ENCODE peak calls at places on chromosomes 11 and 22, in six cellular contexts. J, I, B, U, M and F are unnamed samples.

GRCh38 chr11:73510106-73510505 is 87.8 kb downstream of the FAM168A start:
- DNase-seq in J (no peak), I (no peak), B (no peak), U (no peak), M (no peak), F (no peak)

GRCh38 chr11:95883381-95883780 is 40.5 kb downstream of the MTMR2 start:
- DNase-seq in J (no peak), I (no peak), B (no peak), U (no peak), M (no peak), F (no peak)

GRCh38 chr11:57349491-57350274 is 11.5 kb downstream of the P2RX3 start:
- DNase-seq in J (peak), I (peak), B (peak), U (no peak), M (peak), F (peak)

GRCh38 chr11:125061237-125061636 is 1.9 kb upstream of the SLC37A2 start:
- DNase-seq in J (peak), I (no peak), B (peak), U (no peak), M (no peak), F (no peak)

GRCh38 chr11:106281455-106282173 is 204.2 kb downstream of the AASDHPPT start:
- DNase-seq in J (no peak), I (peak), B (no peak), U (no peak), M (no peak), F (peak)

GRCh38 chr22:21044931-21045584 is 688 bp upstream of the LRRC74B start:
- DNase-seq in J (no peak), I (peak), B (no peak), U (no peak), M (peak), F (no peak)

GRCh38 chr11:126406368-126406767 is 50.9 kb downstream of the ST3GAL4 start:
- DNase-seq in J (no peak), I (no peak), B (no peak), U (no peak), M (no peak), F (no peak)

GRCh38 chr22:33971561-33971961 is 51.3 kb upstream of the LARGE1 start:
- DNase-seq in J (no peak), I (no peak), B (peak), U (no peak), M (no peak), F (no peak)

GRCh38 chr11:28619870-28620540 is 511.8 kb downstream of the METTL15 start:
- DNase-seq in J (no peak), I (peak), B (no peak), U (no peak), M (no peak), F (peak)

GRCh38 chr11:117945047-117945820 is 16.0 kb upstream of the TMPRSS13 start:
- DNase-seq in J (no peak), I (no peak), B (no peak), U (no peak), M (no peak), F (no peak)

GRCh38 chr22:49147617-49148175 is 680.0 kb downstream of the BRD1 start:
- DNase-seq in J (no peak), I (no peak), B (no peak), U (no peak), M (no peak), F (no peak)

GRCh38 chr22:49147171-49147570 is 680.5 kb downstream of the BRD1 start:
- DNase-seq in J (no peak), I (no peak), B (no peak), U (no peak), M (no peak), F (no peak)

GRCh38 chr22:49148895-49149418 is 678.7 kb downstream of the BRD1 start:
- DNase-seq in J (no peak), I (no peak), B (no peak), U (no peak), M (no peak), F (no peak)

GRCh38 chr22:49143812-49144211 is 683.9 kb downstream of the BRD1 start:
- DNase-seq in J (no peak), I (no peak), B (no peak), U (no peak), M (no peak), F (no peak)

GRCh38 chr22:49146511-49146910 is 681.2 kb downstream of the BRD1 start:
- DNase-seq in J (no peak), I (no peak), B (no peak), U (no peak), M (no peak), F (no peak)
- TF ChIP-seq BHLHE40 in J (no peak), I (no peak), B (no peak), U (no peak), M (no peak), F (no peak)

DNA sequence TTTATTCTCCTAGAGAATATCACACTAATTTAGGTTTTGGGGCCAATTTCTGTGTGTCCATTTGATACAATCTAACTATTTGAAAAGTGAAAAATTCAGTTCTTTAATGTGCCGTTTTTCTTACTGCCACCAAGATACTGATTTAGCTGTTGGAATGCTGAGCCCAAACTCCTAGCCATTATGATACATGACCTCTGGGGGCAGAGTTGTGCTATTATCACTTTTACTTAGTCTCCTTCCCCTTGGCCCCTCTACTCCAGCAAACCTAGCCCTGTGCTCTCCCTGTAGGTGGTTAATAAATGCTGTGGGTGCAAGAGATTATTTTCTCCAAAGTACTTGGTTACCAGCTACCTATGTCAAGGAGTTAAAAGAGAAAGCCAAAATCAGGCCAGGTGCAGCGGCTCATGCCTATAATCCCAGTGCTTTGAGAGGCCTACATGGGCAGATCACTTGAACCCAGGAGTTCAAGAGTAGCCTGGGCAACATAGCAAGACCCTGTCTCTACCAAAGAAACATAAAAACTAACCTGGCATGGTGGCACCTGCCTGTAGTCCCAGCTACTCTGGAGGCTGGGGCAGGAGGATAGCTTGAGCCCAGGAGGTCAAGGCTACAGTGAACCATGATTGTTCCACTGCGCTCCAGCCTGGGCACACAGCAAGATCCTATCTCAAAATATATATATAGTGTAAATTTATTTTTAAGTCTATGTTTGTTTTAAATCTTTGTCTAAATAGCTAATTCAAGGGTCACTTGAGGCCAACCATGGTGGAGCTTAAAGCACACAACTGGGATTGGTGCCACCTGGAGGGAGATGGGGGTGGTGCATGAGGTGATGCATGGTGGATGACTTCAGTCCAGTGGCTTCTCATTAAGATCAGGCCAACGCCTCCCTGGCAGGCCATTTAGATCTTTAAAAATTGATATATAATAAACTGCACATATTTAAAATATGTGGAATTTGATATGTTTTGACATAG is 193.2 kb upstream of the PLET1 start:
- DNase-seq in J (peak), I (peak), B (peak), U (no peak), M (peak), F (peak)
- TF ChIP-seq BHLHE40 in J (no peak), I (no peak), B (no peak), U (no peak), M (no peak), F (no peak)

GRCh38 chr22:30855677-30856518 is 112.7 kb downstream of the MORC2 start:
- DNase-seq in J (peak), I (no peak), B (no peak), U (no peak), M (peak), F (no peak)
- TF ChIP-seq BHLHE40 in J (no peak), I (no peak), B (no peak), U (no peak), M (no peak), F (no peak)

DNA sequence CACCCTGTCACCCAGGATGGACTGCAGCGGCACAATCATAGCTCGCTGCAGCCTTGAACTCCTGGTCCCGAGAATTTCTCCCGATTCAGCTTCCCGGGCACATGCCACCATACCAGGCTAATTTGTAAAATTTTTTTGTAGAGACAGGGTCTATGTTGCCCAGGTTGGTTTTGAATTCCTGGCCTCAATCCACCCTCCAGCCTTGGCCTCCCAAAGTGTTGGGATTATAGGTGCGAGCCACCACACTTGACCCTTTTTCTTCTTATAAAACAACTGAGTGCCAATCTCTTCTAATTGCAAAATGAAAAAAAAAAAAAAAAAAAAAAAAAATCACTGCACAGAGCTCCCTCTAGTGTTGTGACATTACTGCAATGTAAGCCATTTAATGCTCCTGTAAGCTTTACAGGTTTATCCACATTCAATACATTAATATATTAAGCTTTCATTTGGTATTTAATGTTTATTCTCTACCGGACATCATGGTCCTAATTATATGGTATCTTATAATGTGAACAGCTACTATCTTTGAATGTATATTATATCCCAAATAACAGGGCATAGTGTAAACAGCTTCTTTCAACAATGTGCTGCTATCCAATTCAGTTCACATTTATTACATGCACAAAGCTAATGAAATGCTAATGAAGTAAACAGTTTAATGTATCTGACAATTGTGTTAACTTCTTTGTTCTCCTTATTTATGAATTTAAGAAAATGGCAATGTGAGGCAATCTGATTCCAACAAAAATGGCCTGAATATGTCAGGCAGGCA is 44.6 kb downstream of the COPB1 start:
- DNase-seq in J (peak), I (peak), B (peak), U (no peak), M (peak), F (no peak)
- TF ChIP-seq BHLHE40 in J (no peak), I (no peak), B (no peak), U (no peak), M (no peak), F (no peak)

GRCh38 chr11:65207918-65208784 is 26.4 kb downstream of the CAPN1 start:
- DNase-seq in J (no peak), I (no peak), B (no peak), U (no peak), M (no peak), F (no peak)
- TF ChIP-seq BHLHE40 in J (no peak), I (no peak), B (no peak), U (no peak), M (no peak), F (no peak)